ENCODE peak calls at places on chromosomes 1 and 21, in four cellular contexts. N, M, S and D are unnamed samples.

GRCh38 chr21:22223385-22223784 is 1225.2 kb downstream of the NCAM2 start:
- DNase-seq in M (no peak), S (no peak), N (no peak), D (no peak)

GRCh38 chr1:36328713-36329112 is 5.3 kb upstream of the EVA1B start:
- DNase-seq in M (no peak), S (no peak), N (no peak), D (no peak)

GRCh38 chr1:183270541-183271141 is 84.6 kb downstream of the LAMC2 start:
- DNase-seq in M (no peak), N (no peak), S (no peak), D (no peak)

GRCh38 chr1:35587736-35588135 is 14.6 kb downstream of the TFAP2E start:
- DNase-seq in N (no peak), M (no peak), S (no peak), D (no peak)

GRCh38 chr1:41312991-41313645 is 48.1 kb upstream of the FOXO6 start:
- DNase-seq in M (no peak), N (no peak), S (no peak), D (no peak)

GRCh38 chr1:216815239-216815955 is 92.2 kb upstream of the ESRRG start:
- DNase-seq in S (no peak), M (no peak), N (no peak), D (no peak)

GRCh38 chr1:201110616-201111015 is 1.6 kb downstream of the CACNA1S start:
- DNase-seq in S (no peak), M (no peak), N (no peak), D (no peak)

GRCh38 chr1:148372731-148373130 is 110.4 kb downstream of the PPIAL4G start:
- DNase-seq in S (no peak), M (no peak), N (no peak), D (peak)

GRCh38 chr21:43953028-43953427 is 59.1 kb upstream of the TRAPPC10 start:
- DNase-seq in M (no peak), N (no peak), S (no peak), D (no peak)

GRCh38 chr1:208475449-208475848 is 231.3 kb upstream of the PLXNA2 start:
- DNase-seq in S (no peak), N (no peak), M (no peak), D (no peak)

GRCh38 chr1:180773210-180773865 is 139.4 kb upstream of the KIAA1614 start:
- DNase-seq in S (no peak), M (no peak), N (no peak), D (no peak)

GRCh38 chr1:183548136-183548535 is 42.1 kb downstream of the NCF2 start:
- DNase-seq in S (peak), M (no peak), N (no peak), D (no peak)